ENCODE peak calls at places on chromosomes 13 and 19, in four cellular contexts. One of them, this sample, is unnamed.

GRCh38 chr19:40274585-40275544 is 10.3 kb downstream of the AKT2 start:
- DNase-seq in heart left ventricle: no peak
- DNase-seq in HepG2: no peak
- DNase-seq in naive thymus-derived CD4-positive, alpha-beta T cell: peak; percentile 49
- DNase-seq in this sample: no peak

GRCh38 chr19:33416307-33417215 is 43.1 kb downstream of the CEBPG start:
- DNase-seq in heart left ventricle: no peak
- DNase-seq in HepG2: peak; percentile 44
- DNase-seq in naive thymus-derived CD4-positive, alpha-beta T cell: peak; percentile 53
- DNase-seq in this sample: peak; percentile 48

GRCh38 chr19:800360-801029 is 3.2 kb downstream of the PTBP1 start:
- DNase-seq in heart left ventricle: peak; percentile 18
- DNase-seq in HepG2: peak; percentile 70
- DNase-seq in naive thymus-derived CD4-positive, alpha-beta T cell: no peak
- DNase-seq in this sample: no peak

GRCh38 chr19:47486900-47487299 is 2.9 kb upstream of the KPTN start:
- DNase-seq in heart left ventricle: no peak
- DNase-seq in HepG2: no peak
- DNase-seq in naive thymus-derived CD4-positive, alpha-beta T cell: no peak
- DNase-seq in this sample: no peak

GRCh38 chr13:108463365-108463764 is 166.0 kb upstream of the MYO16 start:
- DNase-seq in heart left ventricle: no peak
- DNase-seq in HepG2: no peak
- DNase-seq in naive thymus-derived CD4-positive, alpha-beta T cell: no peak
- DNase-seq in this sample: no peak

GRCh38 chr13:113958373-113958772 is 15.5 kb downstream of the C13orf46 start:
- DNase-seq in heart left ventricle: no peak
- DNase-seq in HepG2: no peak
- DNase-seq in naive thymus-derived CD4-positive, alpha-beta T cell: no peak
- DNase-seq in this sample: no peak

GRCh38 chr19:6925801-6926751 is 38.7 kb downstream of the ADGRE1 start:
- DNase-seq in heart left ventricle: no peak
- DNase-seq in HepG2: no peak
- DNase-seq in naive thymus-derived CD4-positive, alpha-beta T cell: peak; percentile 2
- DNase-seq in this sample: peak; percentile 3

GRCh38 chr13:30097695-30098094 is 209.7 kb downstream of the KATNAL1 start:
- DNase-seq in heart left ventricle: no peak
- DNase-seq in HepG2: no peak
- DNase-seq in naive thymus-derived CD4-positive, alpha-beta T cell: no peak
- DNase-seq in this sample: no peak

GRCh38 chr13:25111557-25111956 is 15.6 kb downstream of the PABPC3 start:
- DNase-seq in heart left ventricle: no peak
- DNase-seq in HepG2: no peak
- DNase-seq in naive thymus-derived CD4-positive, alpha-beta T cell: no peak
- DNase-seq in this sample: no peak

GRCh38 chr13:110801044-110801443 is 87.5 kb downstream of the ING1 start:
- DNase-seq in heart left ventricle: no peak
- DNase-seq in HepG2: no peak
- DNase-seq in naive thymus-derived CD4-positive, alpha-beta T cell: no peak
- DNase-seq in this sample: peak; percentile 4

GRCh38 chr19:6220385-6221191 is 59.2 kb downstream of the MLLT1 start:
- DNase-seq in heart left ventricle: no peak
- DNase-seq in HepG2: no peak
- DNase-seq in naive thymus-derived CD4-positive, alpha-beta T cell: no peak
- DNase-seq in this sample: no peak

GRCh38 chr13:90867336-90867683 is 480.2 kb upstream of the MIR17HG start:
- DNase-seq in heart left ventricle: peak; percentile 42
- DNase-seq in HepG2: peak; percentile 75
- DNase-seq in naive thymus-derived CD4-positive, alpha-beta T cell: no peak
- DNase-seq in this sample: no peak

GRCh38 chr19:6587093-6587820 is 3.7 kb downstream of the CD70 start:
- DNase-seq in heart left ventricle: no peak
- DNase-seq in HepG2: no peak
- DNase-seq in naive thymus-derived CD4-positive, alpha-beta T cell: no peak
- DNase-seq in this sample: no peak

GRCh38 chr13:97802213-97802612 is 151.3 kb upstream of the IPO5 start:
- DNase-seq in heart left ventricle: no peak
- DNase-seq in HepG2: no peak
- DNase-seq in naive thymus-derived CD4-positive, alpha-beta T cell: no peak
- DNase-seq in this sample: no peak

GRCh38 chr13:109836629-109837607 is 50.5 kb upstream of the IRS2 start:
- DNase-seq in heart left ventricle: no peak
- DNase-seq in HepG2: peak; percentile 13
- DNase-seq in naive thymus-derived CD4-positive, alpha-beta T cell: no peak
- DNase-seq in this sample: no peak

GRCh38 chr19:21210037-21210621 is 68.3 kb downstream of the ZNF431 start:
- DNase-seq in heart left ventricle: no peak
- DNase-seq in HepG2: peak; percentile 86
- DNase-seq in naive thymus-derived CD4-positive, alpha-beta T cell: no peak
- DNase-seq in this sample: no peak

GRCh38 chr13:50241479-50241878 is 226.2 kb downstream of the KCNRG start:
- DNase-seq in heart left ventricle: no peak
- DNase-seq in HepG2: peak; percentile 90
- DNase-seq in naive thymus-derived CD4-positive, alpha-beta T cell: no peak
- DNase-seq in this sample: no peak

GRCh38 chr13:51645154-51645650 is 60.9 kb downstream of the WDFY2 start:
- DNase-seq in heart left ventricle: no peak
- DNase-seq in HepG2: no peak
- DNase-seq in naive thymus-derived CD4-positive, alpha-beta T cell: peak; percentile 75
- DNase-seq in this sample: peak; percentile 73

GRCh38 chr19:53388168-53388567 is 6.8 kb upstream of the ZNF765 start:
- DNase-seq in heart left ventricle: no peak
- DNase-seq in HepG2: no peak
- DNase-seq in naive thymus-derived CD4-positive, alpha-beta T cell: no peak
- DNase-seq in this sample: no peak

GRCh38 chr19:35901055-35901644 is 810 bp upstream of the NFKBID start:
- DNase-seq in heart left ventricle: no peak
- DNase-seq in HepG2: no peak
- DNase-seq in naive thymus-derived CD4-positive, alpha-beta T cell: no peak
- DNase-seq in this sample: no peak

GRCh38 chr13:113080901-113081521 is 24.6 kb upstream of the F7 start:
- DNase-seq in heart left ventricle: no peak
- DNase-seq in HepG2: no peak
- DNase-seq in naive thymus-derived CD4-positive, alpha-beta T cell: no peak
- DNase-seq in this sample: no peak

GRCh38 chr19:23996549-23996948 is 81.9 kb downstream of the ZNF726 start:
- DNase-seq in heart left ventricle: no peak
- DNase-seq in HepG2: peak; percentile 3
- DNase-seq in naive thymus-derived CD4-positive, alpha-beta T cell: no peak
- DNase-seq in this sample: no peak

GRCh38 chr19:1446713-1447564 is 3.0 kb upstream of the APC2 start:
- DNase-seq in heart left ventricle: no peak
- DNase-seq in HepG2: no peak
- DNase-seq in naive thymus-derived CD4-positive, alpha-beta T cell: no peak
- DNase-seq in this sample: no peak

GRCh38 chr19:14580623-14581237 is 2.2 kb upstream of the CLEC17A start:
- DNase-seq in heart left ventricle: no peak
- DNase-seq in HepG2: no peak
- DNase-seq in naive thymus-derived CD4-positive, alpha-beta T cell: no peak
- DNase-seq in this sample: no peak

GRCh38 chr13:84296386-84296785 is 414.1 kb upstream of the SLITRK1 start:
- DNase-seq in heart left ventricle: no peak
- DNase-seq in HepG2: no peak
- DNase-seq in naive thymus-derived CD4-positive, alpha-beta T cell: no peak
- DNase-seq in this sample: no peak

GRCh38 chr13:108408670-108409069 is 139.2 kb downstream of the TNFSF13B start:
- DNase-seq in heart left ventricle: no peak
- DNase-seq in HepG2: no peak
- DNase-seq in naive thymus-derived CD4-positive, alpha-beta T cell: peak; percentile 5
- DNase-seq in this sample: no peak

GRCh38 chr13:99916366-99917103 is 55.0 kb downstream of the ZIC5 start:
- DNase-seq in heart left ventricle: no peak
- DNase-seq in HepG2: peak; percentile 76
- DNase-seq in naive thymus-derived CD4-positive, alpha-beta T cell: peak; percentile 45
- DNase-seq in this sample: peak; percentile 45

GRCh38 chr13:42926555-42926954 is 65.5 kb downstream of the EPSTI1 start:
- DNase-seq in heart left ventricle: no peak
- DNase-seq in HepG2: no peak
- DNase-seq in naive thymus-derived CD4-positive, alpha-beta T cell: no peak
- DNase-seq in this sample: no peak

GRCh38 chr19:489418-490196 is 6.7 kb upstream of the MADCAM1 start:
- DNase-seq in heart left ventricle: no peak
- DNase-seq in HepG2: peak; percentile 45
- DNase-seq in naive thymus-derived CD4-positive, alpha-beta T cell: no peak
- DNase-seq in this sample: no peak

GRCh38 chr13:95833713-95834112 is 156.8 kb downstream of the DNAJC3 start:
- DNase-seq in heart left ventricle: no peak
- DNase-seq in HepG2: no peak
- DNase-seq in naive thymus-derived CD4-positive, alpha-beta T cell: no peak
- DNase-seq in this sample: no peak

GRCh38 chr19:33311326-33311682 is 9.0 kb upstream of the CEBPA start:
- DNase-seq in heart left ventricle: no peak
- DNase-seq in HepG2: no peak
- DNase-seq in naive thymus-derived CD4-positive, alpha-beta T cell: no peak
- DNase-seq in this sample: no peak

GRCh38 chr19:16327501-16327900 is 2.9 kb downstream of the KLF2 start:
- DNase-seq in heart left ventricle: no peak
- DNase-seq in HepG2: no peak
- DNase-seq in naive thymus-derived CD4-positive, alpha-beta T cell: peak; percentile 53
- DNase-seq in this sample: no peak

GRCh38 chr19:16325671-16326400 is 1.2 kb downstream of the KLF2 start:
- DNase-seq in heart left ventricle: peak; percentile 45
- DNase-seq in HepG2: no peak
- DNase-seq in naive thymus-derived CD4-positive, alpha-beta T cell: peak; percentile 84
- DNase-seq in this sample: peak; percentile 86

GRCh38 chr19:16327131-16327450 is 2.5 kb downstream of the KLF2 start:
- DNase-seq in heart left ventricle: no peak
- DNase-seq in HepG2: no peak
- DNase-seq in naive thymus-derived CD4-positive, alpha-beta T cell: no peak
- DNase-seq in this sample: no peak

GRCh38 chr19:16325161-16325527 is 518 bp downstream of the KLF2 start:
- DNase-seq in heart left ventricle: peak; percentile 60
- DNase-seq in HepG2: no peak
- DNase-seq in naive thymus-derived CD4-positive, alpha-beta T cell: no peak
- DNase-seq in this sample: peak; percentile 74

GRCh38 chr19:16326401-16327130 is 1.9 kb downstream of the KLF2 start:
- DNase-seq in heart left ventricle: peak; percentile 44
- DNase-seq in HepG2: no peak
- DNase-seq in naive thymus-derived CD4-positive, alpha-beta T cell: peak; percentile 77
- DNase-seq in this sample: peak; percentile 42
- H3K4me1 ChIP-seq in heart left ventricle: peaks cover 11% of the 10 kb centered on the region
- H3K4me1 ChIP-seq in HepG2: peaks cover 22% of the 10 kb centered on the region
- H3K4me1 ChIP-seq in naive thymus-derived CD4-positive, alpha-beta T cell: peaks cover 43% of the 10 kb centered on the region
- H3K4me1 ChIP-seq in this sample: peaks cover 52% of the 10 kb centered on the region

DNA sequence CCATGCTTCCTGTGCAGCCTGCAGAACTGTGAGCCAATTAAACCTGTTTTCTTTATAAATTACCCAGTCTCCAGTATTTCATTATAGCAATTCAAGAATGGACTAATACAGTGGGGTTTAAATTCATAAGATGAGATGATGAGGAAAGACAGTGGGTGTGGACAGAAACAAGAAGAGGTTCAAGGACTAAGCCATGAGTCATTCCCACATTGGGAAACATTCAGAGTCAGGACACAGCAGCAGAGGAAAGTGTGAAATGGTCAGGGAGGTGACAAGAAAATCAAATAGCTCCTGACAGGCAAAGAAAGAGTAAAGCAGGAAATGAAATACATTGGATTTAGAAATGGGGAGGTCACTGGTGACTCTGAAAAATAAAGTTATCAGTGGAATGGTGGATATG is 9.1 kb downstream of the ZNF841 start:
- DNase-seq in heart left ventricle: no peak
- DNase-seq in HepG2: no peak
- DNase-seq in naive thymus-derived CD4-positive, alpha-beta T cell: no peak
- DNase-seq in this sample: no peak
- H3K9me3 ChIP-seq in heart left ventricle: no peaks in the 10 kb centered on the region
- H3K9me3 ChIP-seq in HepG2: peaks cover 35% of the 10 kb centered on the region
- H3K9me3 ChIP-seq in naive thymus-derived CD4-positive, alpha-beta T cell: no peaks in the 10 kb centered on the region
- H3K9me3 ChIP-seq in this sample: peaks cover 5% of the 10 kb centered on the region

GRCh38 chr13:44117351-44117750 is 237.6 kb downstream of the LACC1 start:
- DNase-seq in heart left ventricle: no peak
- DNase-seq in HepG2: no peak
- DNase-seq in naive thymus-derived CD4-positive, alpha-beta T cell: no peak
- DNase-seq in this sample: no peak
- H3K4me1 ChIP-seq in heart left ventricle: peaks cover 19% of the 10 kb centered on the region
- H3K4me1 ChIP-seq in HepG2: no peaks in the 10 kb centered on the region
- H3K4me1 ChIP-seq in naive thymus-derived CD4-positive, alpha-beta T cell: peaks cover 11% of the 10 kb centered on the region
- H3K4me1 ChIP-seq in this sample: peaks cover 13% of the 10 kb centered on the region

DNA sequence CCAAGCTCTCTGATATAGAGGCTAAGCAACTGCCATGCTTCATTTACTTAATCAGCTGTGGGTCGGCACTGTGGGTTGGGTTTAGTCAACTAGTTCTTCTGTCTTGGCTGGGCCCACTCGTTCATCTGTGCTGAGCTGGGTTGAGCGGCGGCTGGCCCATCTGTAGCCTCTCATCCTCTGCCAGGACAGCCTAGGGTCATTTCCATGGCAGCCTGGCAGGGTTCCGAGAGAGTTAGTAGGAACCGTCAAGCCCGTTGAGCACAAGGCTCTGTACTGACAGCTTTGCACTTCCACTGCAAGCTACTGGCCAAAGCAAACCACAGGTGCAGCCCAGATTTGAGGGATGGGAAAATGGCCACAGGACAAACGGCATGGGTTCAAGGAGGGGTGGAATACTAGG is 6.6 kb upstream of the ZNF835 start:
- DNase-seq in heart left ventricle: no peak
- DNase-seq in HepG2: no peak
- DNase-seq in naive thymus-derived CD4-positive, alpha-beta T cell: no peak
- DNase-seq in this sample: no peak
- H3K9me3 ChIP-seq in heart left ventricle: no peaks in the 10 kb centered on the region
- H3K9me3 ChIP-seq in HepG2: no peaks in the 10 kb centered on the region
- H3K9me3 ChIP-seq in naive thymus-derived CD4-positive, alpha-beta T cell: no peaks in the 10 kb centered on the region
- H3K9me3 ChIP-seq in this sample: no peaks in the 10 kb centered on the region